ENCODE peak calls at places on chromosomes 12 and 14, in nine cellular contexts. P, U, X, Q, W, R, Y, A and I are unnamed samples.

GRCh38 chr14:77275041-77275854 is 4.2 kb upstream of the NGB start:
- DNase-seq in Q (no peak), Y (no peak), A (no peak), U (no peak), W (no peak), R (no peak), P (no peak), X (no peak), I (no peak)

GRCh38 chr12:49763006-49763591 is 21.7 kb downstream of the TMBIM6 start:
- DNase-seq in Y (peak), Q (peak), W (peak), U (no peak), P (peak), R (peak), X (no peak), A (peak), I (peak)

GRCh38 chr12:112900298-112901145 is 6.2 kb upstream of the OAS1 start:
- DNase-seq in A (no peak), R (no peak), U (no peak), P (peak), Q (peak), Y (no peak), W (peak), X (no peak), I (peak)

GRCh38 chr12:39872425-39872824 is 233.5 kb downstream of the SLC2A13 start:
- DNase-seq in W (no peak), Q (no peak), R (no peak), Y (no peak), A (no peak), U (no peak), X (no peak), P (no peak), I (no peak)

GRCh38 chr14:67503331-67503730 is 14.8 kb upstream of the TMEM229B start:
- DNase-seq in W (no peak), A (no peak), U (no peak), P (no peak), X (no peak), R (no peak), Q (no peak), Y (no peak), I (no peak)

GRCh38 chr14:101186544-101186943 is 283.0 kb upstream of the RTL1 start:
- DNase-seq in A (no peak), U (no peak), P (no peak), W (no peak), X (no peak), R (no peak), Y (no peak), Q (no peak), I (no peak)

GRCh38 chr12:122855985-122856831 is 21.0 kb downstream of the HIP1R start:
- DNase-seq in W (no peak), Y (no peak), P (no peak), A (peak), R (no peak), Q (no peak), U (no peak), X (no peak), I (no peak)

GRCh38 chr12:46351138-46351537 is 21.4 kb downstream of the SLC38A2 start:
- DNase-seq in X (no peak), Q (no peak), W (no peak), R (no peak), Y (no peak), A (no peak), P (no peak), U (no peak), I (no peak)

GRCh38 chr14:104665663-104666522 is 23.5 kb upstream of the INF2 start:
- DNase-seq in R (no peak), P (peak), Y (no peak), U (no peak), A (no peak), Q (peak), X (no peak), W (no peak), I (peak)

GRCh38 chr12:110107369-110108281 is 16.5 kb upstream of the IFT81 start:
- DNase-seq in U (peak), Q (no peak), W (peak), R (peak), X (peak), Y (peak), P (no peak), A (no peak), I (no peak)

GRCh38 chr14:73467800-73468199 is 9.5 kb upstream of the NUMB start:
- DNase-seq in W (no peak), R (no peak), X (no peak), Y (no peak), P (no peak), U (no peak), A (no peak), Q (no peak), I (no peak)

GRCh38 chr14:99286761-99287160 is 14.8 kb upstream of the BCL11B start:
- DNase-seq in U (no peak), W (no peak), Y (no peak), R (no peak), P (no peak), X (no peak), A (no peak), Q (no peak), I (no peak)

DNA sequence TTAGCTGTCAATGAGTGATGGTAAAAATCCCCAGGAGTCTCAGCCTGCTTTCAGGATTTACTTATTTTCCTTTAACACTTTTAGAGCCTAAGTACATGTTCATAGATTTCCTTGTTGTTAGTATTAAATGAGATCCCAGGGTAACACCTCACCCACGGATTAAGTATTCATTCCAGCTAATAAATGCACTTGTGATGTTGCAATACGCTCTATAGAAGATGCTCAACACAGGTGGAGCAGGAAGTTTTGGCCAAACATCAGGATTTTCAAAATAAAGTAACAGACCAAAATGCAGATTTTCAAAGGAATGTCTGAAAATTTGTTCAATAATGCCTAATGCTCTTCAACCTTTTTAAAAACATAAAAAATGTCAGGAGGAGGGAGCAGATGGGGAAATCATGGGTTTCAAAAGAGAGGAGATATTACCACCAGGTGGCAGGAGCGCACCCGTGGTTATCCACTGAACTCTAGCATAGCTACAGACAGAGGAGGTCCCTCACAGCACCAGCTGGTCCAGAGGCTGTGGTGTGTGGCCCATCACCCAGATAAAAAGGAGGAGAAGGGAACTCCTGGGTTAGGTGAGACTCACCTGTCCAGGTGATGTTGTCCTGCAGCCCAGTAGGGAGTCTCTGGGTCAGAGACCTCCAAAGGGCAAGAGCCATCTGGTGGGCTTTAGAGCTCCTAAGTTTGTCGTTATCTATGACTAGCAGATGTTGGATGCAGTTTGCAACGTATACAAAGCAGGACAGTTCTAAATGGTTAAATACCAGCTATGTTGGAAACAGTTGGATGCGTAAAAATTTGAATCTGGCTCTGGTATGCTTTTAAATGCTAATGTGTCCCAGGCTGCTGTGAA is 1158.4 kb upstream of the TMEM132C start:
- DNase-seq in Y (peak), Q (peak), P (peak), A (peak), R (no peak), X (peak), W (peak), U (peak), I (peak)
- TF ChIP-seq CTCF in Y (no peak), Q (peak), P (peak), A (peak), R (peak), X (peak), W (peak), U (peak), I (peak)

GRCh38 chr12:115922952-115923564 is 354.4 kb downstream of the MED13L start:
- DNase-seq in W (no peak), P (no peak), Q (no peak), X (no peak), R (no peak), Y (no peak), A (no peak), U (no peak), I (no peak)
- TF ChIP-seq CTCF in W (peak), P (no peak), Q (no peak), X (no peak), R (no peak), Y (no peak), A (no peak), U (no peak), I (peak)

GRCh38 chr12:7217475-7218069 is 28.1 kb downstream of the PEX5 start:
- DNase-seq in Q (no peak), W (no peak), U (no peak), P (no peak), A (no peak), R (no peak), Y (no peak), X (no peak), I (no peak)

GRCh38 chr12:7221486-7221885 is 32.0 kb downstream of the PEX5 start:
- DNase-seq in X (no peak), U (no peak), W (no peak), A (no peak), Y (no peak), Q (no peak), R (no peak), P (no peak), I (no peak)

DNA sequence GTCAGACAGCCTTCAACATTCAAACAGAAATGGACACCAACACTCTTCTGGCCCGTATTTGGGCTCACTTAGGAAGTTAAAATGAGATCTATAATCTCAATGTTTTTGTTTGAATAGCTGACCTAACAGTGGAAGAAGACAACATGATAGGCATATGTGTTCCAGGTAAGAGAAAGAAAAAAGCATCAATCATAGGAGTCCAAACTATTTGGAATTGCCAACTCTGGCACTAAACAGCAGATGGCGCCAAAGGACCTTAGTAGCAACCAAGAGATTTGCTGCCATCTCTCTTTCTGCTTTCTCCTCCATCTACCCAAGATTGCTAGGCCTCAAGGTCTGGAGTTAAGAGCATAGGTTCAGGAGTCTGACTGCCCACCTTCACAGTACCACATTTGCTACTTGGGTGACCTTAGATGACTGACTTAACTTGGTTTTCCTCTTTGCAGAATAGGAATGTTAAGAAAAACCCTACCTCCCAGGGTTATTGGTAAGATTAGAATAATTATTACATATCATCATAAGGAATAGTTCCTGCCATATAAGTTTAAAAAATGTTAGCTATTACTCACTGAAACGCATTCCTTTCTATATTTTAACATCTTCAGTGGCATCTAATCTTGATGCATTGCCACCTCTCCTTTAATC is 30.2 kb downstream of the PEX5 start:
- DNase-seq in R (peak), P (peak), W (peak), Q (peak), X (no peak), Y (peak), U (peak), A (peak), I (peak)
- TF ChIP-seq CTCF in R (peak), P (peak), W (peak), Q (peak), X (peak), Y (peak), U (peak), A (peak), I (peak)

DNA sequence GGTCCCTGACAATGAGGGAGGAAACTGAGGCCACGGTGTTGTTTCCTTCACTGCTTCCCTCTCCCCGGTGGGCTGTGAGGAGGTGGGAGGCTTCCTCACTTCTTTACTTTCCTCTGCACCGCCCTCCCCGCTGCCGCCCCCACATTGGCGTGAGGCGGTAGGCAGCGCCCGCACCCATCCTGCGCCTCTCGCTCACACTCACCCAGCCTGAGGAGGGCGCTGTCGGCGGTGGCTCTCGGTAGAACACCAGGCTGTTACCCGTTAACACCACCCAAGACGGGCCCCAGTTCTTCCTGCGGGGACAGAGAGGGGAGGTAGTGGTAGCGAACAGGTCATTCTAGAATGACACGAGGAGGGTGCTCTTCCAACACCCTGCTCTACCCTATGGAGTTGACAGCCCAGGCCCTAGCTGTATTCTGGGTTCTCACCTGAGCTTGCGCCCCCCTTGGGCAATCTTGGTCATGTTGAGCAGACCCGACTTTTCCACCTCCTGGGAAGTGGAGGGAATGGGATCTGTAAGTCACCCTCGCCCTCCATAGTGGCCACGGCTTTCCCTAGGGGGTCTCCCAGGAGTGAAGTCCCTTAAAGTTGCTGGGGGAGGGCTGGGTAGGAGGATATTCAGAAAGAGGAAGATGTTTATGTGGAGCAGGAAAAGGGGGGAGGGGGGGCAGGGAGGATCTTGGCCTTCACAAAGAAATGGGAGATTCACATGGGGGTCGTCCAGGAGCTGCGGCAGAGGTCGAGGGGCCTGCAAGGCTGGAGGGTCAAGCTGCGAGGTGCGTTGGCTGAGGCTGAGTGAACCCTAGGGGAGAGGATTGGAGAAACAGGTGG is 3.3 kb downstream of the ARHGAP9 start:
- DNase-seq in Y (no peak), W (no peak), A (peak), U (no peak), Q (peak), R (no peak), X (no peak), P (no peak), I (no peak)
- TF ChIP-seq CTCF in Y (no peak), W (no peak), A (peak), U (no peak), Q (peak), R (no peak), X (peak), P (no peak), I (peak)

GRCh38 chr12:124434364-124434763 is 133.0 kb downstream of the NCOR2 start:
- DNase-seq in R (no peak), W (no peak), U (no peak), Y (no peak), P (no peak), Q (no peak), A (no peak), X (no peak), I (no peak)

GRCh38 chr12:124433906-124434305 is 133.5 kb downstream of the NCOR2 start:
- DNase-seq in Y (no peak), W (no peak), A (no peak), Q (no peak), U (no peak), P (no peak), X (no peak), R (no peak), I (no peak)

GRCh38 chr12:124436366-124436765 is 131.0 kb downstream of the NCOR2 start:
- DNase-seq in P (no peak), A (no peak), U (no peak), Q (no peak), Y (no peak), X (no peak), W (no peak), R (peak), I (no peak)

GRCh38 chr12:124435806-124436345 is 131.5 kb downstream of the NCOR2 start:
- DNase-seq in X (no peak), Y (no peak), A (no peak), U (no peak), R (no peak), P (no peak), W (no peak), Q (no peak), I (no peak)

GRCh38 chr12:124434951-124435805 is 132.2 kb downstream of the NCOR2 start:
- DNase-seq in R (no peak), W (no peak), P (no peak), Q (no peak), X (no peak), U (no peak), Y (no peak), A (no peak), I (no peak)
- TF ChIP-seq CTCF in R (no peak), W (no peak), P (no peak), Q (no peak), X (no peak), U (no peak), Y (no peak), A (no peak), I (no peak)

GRCh38 chr14:22221508-22221907 is 367.5 kb downstream of the DAD1 start:
- DNase-seq in X (no peak), A (no peak), W (peak), Q (no peak), R (no peak), U (no peak), P (no peak), Y (no peak), I (no peak)
- TF ChIP-seq CTCF in X (peak), A (peak), W (peak), Q (no peak), R (no peak), U (peak), P (no peak), Y (no peak), I (peak)